ENCODE peak calls at places on chromosome 7, in seven cellular contexts. Y is GM12878, N is H1, I is SK-N-SH, E is K562, X is HCT116, U is HepG2. V is an unnamed sample.

GRCh38 chr7:116572036-116572435 is 47.2 kb downstream of the CAV1 start:
- DNase-seq in Y (no peak), N (no peak), I (no peak), E (no peak), X (no peak), U (no peak), V (no peak)

GRCh38 chr7:138237995-138238394 is 161.7 kb downstream of the AKR1D1 start:
- DNase-seq in Y (no peak), N (no peak), I (no peak), E (no peak), X (no peak), U (peak; percentile 73), V (no peak)

GRCh38 chr7:51121945-51122425 is 194.6 kb downstream of the COBL start:
- DNase-seq in Y (no peak), N (peak; percentile 41), I (no peak), E (no peak), X (no peak), U (no peak), V (peak; percentile 37)

GRCh38 chr7:101941481-101942383 is 124.3 kb downstream of the CUX1 start:
- DNase-seq in Y (no peak), N (no peak), I (no peak), E (no peak), X (peak; percentile 74), U (no peak), V (no peak)

GRCh38 chr7:22633954-22634474 is 93.0 kb upstream of the IL6 start:
- DNase-seq in Y (no peak), N (no peak), I (no peak), E (no peak), X (no peak), U (no peak), V (no peak)

GRCh38 chr7:122403113-122403512 is 98.6 kb upstream of the FEZF1 start:
- DNase-seq in Y (no peak), N (no peak), I (no peak), E (no peak), X (no peak), U (no peak), V (no peak)

GRCh38 chr7:138383166-138383565 is 76.9 kb upstream of the TRIM24 start:
- DNase-seq in Y (no peak), N (no peak), I (no peak), E (no peak), X (no peak), U (no peak), V (no peak)

GRCh38 chr7:5222861-5223411 is 32.9 kb downstream of the WIPI2 start:
- DNase-seq in Y (no peak), N (no peak), I (no peak), E (no peak), X (no peak), U (no peak), V (no peak)

GRCh38 chr7:151660141-151660540 is 140.4 kb upstream of the RHEB start:
- DNase-seq in Y (no peak), N (no peak), I (no peak), E (no peak), X (no peak), U (no peak), V (no peak)

GRCh38 chr7:44846816-44847508 is 925 bp downstream of the H2AZ2 start:
- DNase-seq in Y (no peak), N (no peak), I (no peak), E (no peak), X (no peak), U (no peak), V (no peak)

GRCh38 chr7:106462365-106462859 is 177.6 kb upstream of the NAMPT start:
- DNase-seq in Y (peak; percentile 39), N (no peak), I (peak; percentile 12), E (peak; percentile 60), X (no peak), U (peak; percentile 10), V (peak; percentile 56)

GRCh38 chr7:74722045-74722603 is 51.7 kb upstream of the NCF1 start:
- DNase-seq in Y (no peak), N (no peak), I (no peak), E (no peak), X (no peak), U (no peak), V (no peak)

GRCh38 chr7:70573202-70573810 is 558.6 kb upstream of the GALNT17 start:
- DNase-seq in Y (no peak), N (no peak), I (no peak), E (no peak), X (no peak), U (no peak), V (no peak)

GRCh38 chr7:144780071-144780608 is 55.7 kb downstream of the TPK1 start:
- DNase-seq in Y (no peak), N (no peak), I (no peak), E (no peak), X (peak; percentile 12), U (no peak), V (no peak)

GRCh38 chr7:42222891-42223290 is 14.1 kb downstream of the GLI3 start:
- DNase-seq in Y (no peak), N (no peak), I (no peak), E (no peak), X (no peak), U (no peak), V (no peak)

GRCh38 chr7:77910124-77910523 is 111.6 kb downstream of the PHTF2 start:
- DNase-seq in Y (no peak), N (no peak), I (no peak), E (no peak), X (no peak), U (no peak), V (no peak)
- TF ChIP-seq JUND in Y (no peak), N (no peak), I (no peak), E (no peak), X (no peak), U (no peak), V (no peak)

GRCh38 chr7:25858562-25859411 is 293.2 kb upstream of the NFE2L3 start:
- DNase-seq in Y (no peak), N (peak; percentile 72), I (no peak), E (no peak), X (no peak), U (no peak), V (no peak)
- TF ChIP-seq JUND in Y (no peak), N (no peak), I (no peak), E (no peak), X (no peak), U (no peak), V (no peak)

GRCh38 chr7:18866359-18867036 is 250.9 kb downstream of the TWIST1 start:
- DNase-seq in Y (peak; percentile 19), N (no peak), I (no peak), E (no peak), X (peak; percentile 43), U (no peak), V (no peak)
- TF ChIP-seq JUND in Y (peak; percentile 18), N (no peak), I (peak; percentile 86), E (no peak), X (peak; percentile 52), U (no peak), V (no peak)

GRCh38 chr7:117588352-117588794 is 108.5 kb downstream of the CFTR start:
- DNase-seq in Y (peak; percentile 37), N (no peak), I (no peak), E (no peak), X (no peak), U (peak; percentile 18), V (peak; percentile 65)
- TF ChIP-seq JUND in Y (no peak), N (no peak), I (no peak), E (no peak), X (no peak), U (no peak), V (no peak)

DNA sequence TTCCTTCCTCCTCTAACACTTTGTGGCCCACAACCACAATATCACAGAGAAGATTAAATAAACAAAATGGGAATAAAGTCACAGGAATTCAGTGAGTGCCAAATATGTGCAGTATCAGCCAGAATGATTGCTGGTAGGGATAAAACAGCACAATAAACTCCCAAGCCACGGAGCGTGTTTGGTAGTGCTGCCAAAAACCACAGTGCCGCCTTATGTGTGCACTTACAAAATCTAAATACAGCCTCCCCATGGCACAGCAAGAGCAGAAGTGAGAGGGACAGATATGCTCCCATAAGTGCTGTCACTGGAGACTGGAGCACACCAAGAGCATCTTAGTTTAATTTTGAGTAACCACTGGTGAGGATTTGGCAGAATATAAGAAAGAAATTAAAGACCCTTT is 155.9 kb downstream of the POM121L12 start:
- DNase-seq in Y (no peak), N (no peak), I (no peak), E (no peak), X (no peak), U (no peak), V (no peak)
- TF ChIP-seq JUND in Y (no peak), N (no peak), I (no peak), E (no peak), X (no peak), U (no peak), V (no peak)